ENCODE peak calls at places on chromosomes 13 and 19, in five cellular contexts. A, L, E, R and M are unnamed samples.

GRCh38 chr13:91576590-91576989 is 178.2 kb downstream of the GPC5 start:
- DNase-seq in A (no peak), L (no peak), E (peak; percentile 19), R (no peak), M (no peak)

GRCh38 chr19:44817725-44818469 is 9.0 kb downstream of the BCAM start:
- DNase-seq in A (no peak), L (no peak), E (no peak), R (no peak), M (no peak)

GRCh38 chr13:79258489-79258888 is 147.6 kb downstream of the RBM26 start:
- DNase-seq in A (no peak), L (no peak), E (no peak), R (no peak), M (no peak)

GRCh38 chr13:45361596-45362206 is 20.7 kb upstream of the TPT1 start:
- DNase-seq in A (no peak), L (no peak), E (no peak), R (peak; percentile 52), M (no peak)

GRCh38 chr13:75635621-75636338 is at the start of gene LMO7:
- DNase-seq in A (peak; percentile 69), L (no peak), E (peak; percentile 65), R (peak; percentile 73), M (no peak)

GRCh38 chr19:21487969-21488368 is 17.4 kb upstream of the ZNF429 start:
- DNase-seq in A (no peak), L (no peak), E (no peak), R (no peak), M (no peak)

GRCh38 chr13:45711952-45712351 is 9.8 kb downstream of the CBY2 start:
- DNase-seq in A (no peak), L (no peak), E (no peak), R (no peak), M (no peak)

GRCh38 chr19:43541920-43542650 is 9.1 kb downstream of the ZNF575 start:
- DNase-seq in A (no peak), L (no peak), E (no peak), R (no peak), M (no peak)

GRCh38 chr19:13401388-13401787 is 104.9 kb downstream of the CACNA1A start:
- DNase-seq in A (no peak), L (no peak), E (no peak), R (peak; percentile 33), M (no peak)

GRCh38 chr13:99958402-99959126 is 13.0 kb downstream of the ZIC5 start:
- DNase-seq in A (no peak), L (no peak), E (no peak), R (no peak), M (no peak)

GRCh38 chr19:41408256-41408655 is 10.6 kb downstream of the BCKDHA start:
- DNase-seq in A (no peak), L (no peak), E (no peak), R (no peak), M (no peak)

GRCh38 chr19:45569619-45570421 is 14.8 kb downstream of the OPA3 start:
- DNase-seq in A (peak; percentile 63), L (no peak), E (peak; percentile 80), R (peak; percentile 42), M (no peak)

GRCh38 chr13:79212064-79212619 is 193.9 kb downstream of the RBM26 start:
- DNase-seq in A (no peak), L (no peak), E (no peak), R (no peak), M (no peak)

GRCh38 chr19:3573162-3573857 is 566 bp downstream of the HMG20B start:
- DNase-seq in A (peak; percentile 28), L (no peak), E (peak; percentile 41), R (no peak), M (no peak)

GRCh38 chr13:74641586-74641985 is 507.4 kb upstream of the KLF12 start:
- DNase-seq in A (no peak), L (no peak), E (no peak), R (peak; percentile 53), M (no peak)

GRCh38 chr19:13430790-13431582 is 75.3 kb downstream of the CACNA1A start:
- DNase-seq in A (peak; percentile 33), L (peak; percentile 52), E (peak; percentile 37), R (peak; percentile 43), M (no peak)

GRCh38 chr13:100673831-100674362 is 698 bp downstream of the TMTC4 start:
- DNase-seq in A (peak; percentile 58), L (peak; percentile 64), E (peak; percentile 64), R (peak; percentile 94), M (peak; percentile 31)

GRCh38 chr13:112615391-112615790 is 27.4 kb upstream of the TUBGCP3 start:
- DNase-seq in A (no peak), L (no peak), E (no peak), R (no peak), M (no peak)

GRCh38 chr13:43725460-43725859 is 61.3 kb downstream of the ENOX1 start:
- DNase-seq in A (no peak), L (no peak), E (no peak), R (no peak), M (no peak)

GRCh38 chr19:6532244-6532999 is 1.6 kb downstream of the TNFSF9 start:
- DNase-seq in A (no peak), L (peak; percentile 57), E (no peak), R (no peak), M (no peak)

DNA sequence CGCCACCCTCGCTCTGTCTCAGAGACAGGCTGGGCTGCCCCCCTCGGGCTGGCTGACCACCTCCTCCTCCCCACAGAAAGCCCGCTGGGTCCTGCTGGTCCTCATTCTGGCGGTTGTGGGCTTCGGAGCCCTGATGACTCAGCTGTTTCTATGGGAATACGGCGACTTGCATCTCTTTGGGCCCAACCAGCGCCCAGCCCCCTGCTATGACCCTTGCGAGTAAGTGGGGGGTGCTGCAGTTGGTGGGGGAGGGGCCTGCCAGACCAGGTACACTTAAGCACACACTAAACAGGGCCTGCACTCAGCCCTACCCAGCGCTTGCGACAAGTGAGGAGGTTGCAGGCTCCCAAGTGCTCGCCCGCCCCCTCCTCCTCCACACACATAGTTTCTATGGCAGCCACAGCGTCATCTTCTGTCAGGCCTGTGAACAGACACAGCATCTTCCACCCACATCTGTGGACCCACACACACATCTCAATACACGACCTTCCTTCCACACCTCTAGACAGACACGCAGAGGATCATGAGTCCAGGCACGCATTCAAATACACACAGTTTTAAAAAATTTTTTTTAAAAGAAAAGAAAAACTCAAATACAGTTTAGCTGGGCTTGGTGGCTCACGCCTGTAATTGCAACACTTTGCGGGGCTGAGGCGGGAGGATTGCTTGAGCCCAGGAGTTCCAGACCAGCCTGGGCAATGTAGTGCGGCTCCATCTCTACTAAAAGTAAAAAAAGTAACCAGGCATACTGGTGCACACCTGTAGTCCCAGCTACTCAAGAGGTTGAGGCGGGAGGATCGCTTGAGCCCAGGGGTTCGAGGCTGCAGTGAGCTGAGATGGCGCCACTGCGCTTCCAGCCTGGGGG is 18.4 kb downstream of the PLD3 start:
- DNase-seq in A (no peak), L (no peak), E (no peak), R (peak; percentile 61), M (no peak)
- TF ChIP-seq CTCF in A (no peak), L (no peak), E (no peak), R (no peak), M (no peak)

DNA sequence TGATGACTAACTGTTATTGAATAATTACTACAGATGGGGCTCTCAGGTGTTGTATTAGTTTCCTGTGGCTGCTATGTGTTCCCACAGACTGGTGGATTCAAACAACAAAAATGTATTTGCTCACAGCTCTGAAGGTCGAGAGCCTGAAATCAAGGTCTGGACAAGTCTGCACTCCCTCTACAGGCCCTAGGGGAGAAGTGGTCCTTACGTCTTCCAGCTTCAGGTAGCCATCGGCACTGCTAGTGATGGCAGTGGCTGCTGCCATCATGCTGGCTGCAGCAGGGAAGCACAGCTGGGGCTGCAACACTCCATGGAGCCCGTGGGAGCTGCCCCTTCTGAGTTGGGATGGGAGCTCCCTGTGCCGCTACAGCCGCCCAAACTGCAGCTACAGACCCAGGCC is 1.9 kb downstream of the TEX26 start:
- DNase-seq in A (no peak), L (no peak), E (no peak), R (no peak), M (no peak)
- TF ChIP-seq CTCF in A (no peak), L (no peak), E (no peak), R (peak; percentile 29), M (peak; percentile 3)

GRCh38 chr19:47651691-47652090 is 42.8 kb downstream of the BICRA start:
- DNase-seq in A (no peak), L (no peak), E (no peak), R (no peak), M (no peak)
- TF ChIP-seq CTCF in A (no peak), L (no peak), E (no peak), R (no peak), M (no peak)

DNA sequence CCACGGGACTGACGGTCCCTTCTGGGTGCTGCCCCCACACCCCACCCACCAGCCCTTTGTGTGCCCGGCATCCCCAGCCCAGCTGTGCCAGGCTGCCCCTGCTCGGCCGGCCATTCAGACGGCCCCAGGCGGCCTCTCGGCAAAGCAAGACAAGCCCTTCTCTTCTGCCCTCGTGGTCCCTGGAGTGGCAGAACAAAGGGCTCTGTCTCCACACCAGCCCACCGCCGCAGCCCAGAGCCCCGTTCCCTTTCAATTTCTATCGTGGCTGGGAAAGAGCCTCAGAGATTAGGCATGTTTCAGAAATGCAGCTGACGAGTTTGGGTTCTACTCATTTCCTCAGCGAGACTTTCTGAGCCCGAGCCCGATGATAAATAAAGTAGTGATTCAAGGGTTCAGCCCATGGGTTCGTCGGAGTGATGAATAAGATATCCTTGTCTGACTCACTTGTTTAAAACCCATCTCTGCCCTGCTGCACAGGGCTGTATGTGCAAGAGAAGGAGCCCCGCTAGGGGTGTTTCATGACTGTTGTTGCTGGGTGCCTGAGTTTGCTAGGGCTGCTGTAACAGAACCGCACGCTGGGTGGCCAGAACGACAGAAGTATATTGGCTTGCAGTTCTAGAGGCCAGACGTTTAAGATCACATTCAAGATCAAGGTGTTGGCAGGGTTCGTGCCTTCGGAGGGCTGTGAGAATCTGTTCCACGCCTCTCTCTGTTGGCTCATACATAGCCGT is 4.3 kb downstream of the MYO9B start:
- DNase-seq in A (peak; percentile 82), L (peak; percentile 64), E (peak; percentile 43), R (peak; percentile 99), M (peak; percentile 92)
- TF ChIP-seq CTCF in A (peak; percentile 40), L (no peak), E (peak; percentile 18), R (peak; percentile 76), M (peak; percentile 73)

DNA sequence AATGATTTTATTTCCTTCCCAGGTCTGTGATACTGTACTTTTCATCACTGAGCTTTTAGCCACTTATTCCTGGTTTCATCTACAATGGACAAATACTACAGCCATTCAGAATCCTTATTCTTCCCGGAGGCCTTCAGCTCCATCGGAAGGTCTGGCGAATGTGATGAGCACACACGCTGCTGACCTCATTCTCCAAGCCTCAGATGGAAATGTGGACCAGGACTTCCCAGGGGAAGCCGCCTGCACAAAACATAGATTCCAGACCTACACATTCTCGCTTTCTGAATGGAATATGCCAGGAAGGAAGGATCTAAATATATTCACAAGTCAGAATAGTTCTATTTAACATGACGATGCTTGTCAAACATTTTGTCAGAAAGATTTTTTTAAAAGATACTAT is 75.6 kb downstream of the CDADC1 start:
- DNase-seq in A (no peak), L (no peak), E (no peak), R (no peak), M (no peak)
- TF ChIP-seq CTCF in A (no peak), L (no peak), E (no peak), R (no peak), M (no peak)

GRCh38 chr13:32381539-32381938 is 46.4 kb downstream of the N4BP2L1 start:
- DNase-seq in A (no peak), L (no peak), E (no peak), R (peak; percentile 23), M (no peak)
- TF ChIP-seq CTCF in A (peak; percentile 56), L (peak; percentile 33), E (no peak), R (peak; percentile 57), M (peak; percentile 52)